ENCODE peak calls at places on chromosomes 12 and 14, in four cellular contexts. One of them, this sample, is unnamed.
A peak's percentile ranks its signal among the peaks of the same experiment; 100 is the strongest.

GRCh38 chr12:109741286-109741969 is 27.8 kb downstream of the FAM222A start:
- DNase-seq in HCEC 1CT: no peak
- DNase-seq in GM20000: no peak
- DNase-seq in RCC 7860: no peak
- DNase-seq in this sample: no peak

GRCh38 chr12:83186437-83186836 is 499.7 kb downstream of the TMTC2 start:
- DNase-seq in HCEC 1CT: no peak
- DNase-seq in RCC 7860: no peak
- DNase-seq in GM20000: no peak
- DNase-seq in this sample: no peak

GRCh38 chr12:121111684-121112083 is 21.0 kb upstream of the P2RX7 start:
- DNase-seq in RCC 7860: no peak
- DNase-seq in HCEC 1CT: no peak
- DNase-seq in GM20000: no peak
- DNase-seq in this sample: no peak

GRCh38 chr12:78181544-78182162 is 351.0 kb downstream of the NAV3 start:
- DNase-seq in GM20000: no peak
- DNase-seq in HCEC 1CT: peak; percentile 56
- DNase-seq in RCC 7860: no peak
- DNase-seq in this sample: peak; percentile 40

GRCh38 chr12:81627336-81628189 is 131.6 kb downstream of the PPFIA2 start:
- DNase-seq in HCEC 1CT: peak; percentile 54
- DNase-seq in GM20000: peak; percentile 7
- DNase-seq in RCC 7860: peak; percentile 23
- DNase-seq in this sample: peak; percentile 33

GRCh38 chr14:99609245-99610117 is 5.5 kb upstream of the CCDC85C start:
- DNase-seq in HCEC 1CT: no peak
- DNase-seq in RCC 7860: no peak
- DNase-seq in GM20000: no peak
- DNase-seq in this sample: peak; percentile 29

GRCh38 chr14:104931771-104932675 is 7.3 kb downstream of the PLD4 start:
- DNase-seq in HCEC 1CT: no peak
- DNase-seq in RCC 7860: no peak
- DNase-seq in GM20000: peak; percentile 36
- DNase-seq in this sample: no peak

GRCh38 chr14:50954811-50955372 is 10.6 kb upstream of the PYGL start:
- DNase-seq in GM20000: peak; percentile 70
- DNase-seq in HCEC 1CT: peak; percentile 73
- DNase-seq in RCC 7860: peak; percentile 38
- DNase-seq in this sample: peak; percentile 66

GRCh38 chr12:57859121-57859520 is 12.6 kb upstream of the CTDSP2 start:
- DNase-seq in GM20000: no peak
- DNase-seq in RCC 7860: no peak
- DNase-seq in HCEC 1CT: no peak
- DNase-seq in this sample: no peak

GRCh38 chr12:29521951-29522350 is 24.5 kb upstream of the OVCH1 start:
- DNase-seq in RCC 7860: no peak
- DNase-seq in GM20000: no peak
- DNase-seq in HCEC 1CT: peak; percentile 66
- DNase-seq in this sample: peak; percentile 2

GRCh38 chr12:105281694-105282049 is 45.7 kb upstream of the APPL2 start:
- DNase-seq in HCEC 1CT: no peak
- DNase-seq in GM20000: no peak
- DNase-seq in RCC 7860: no peak
- DNase-seq in this sample: no peak

GRCh38 chr14:47207636-47208035 is 467.8 kb downstream of the MDGA2 start:
- DNase-seq in HCEC 1CT: no peak
- DNase-seq in GM20000: no peak
- DNase-seq in RCC 7860: no peak
- DNase-seq in this sample: no peak

GRCh38 chr12:118773956-118774723 is 207.2 kb upstream of the SRRM4 start:
- DNase-seq in RCC 7860: no peak
- DNase-seq in GM20000: no peak
- DNase-seq in HCEC 1CT: no peak
- DNase-seq in this sample: no peak

GRCh38 chr14:48690349-48690748 is 895.8 kb downstream of the RPS29 start:
- DNase-seq in RCC 7860: no peak
- DNase-seq in GM20000: no peak
- DNase-seq in HCEC 1CT: no peak
- DNase-seq in this sample: no peak

GRCh38 chr12:47032644-47033043 is 46.8 kb upstream of the PCED1B start:
- DNase-seq in GM20000: peak; percentile 15
- DNase-seq in HCEC 1CT: peak; percentile 64
- DNase-seq in RCC 7860: peak; percentile 41
- DNase-seq in this sample: peak; percentile 65

GRCh38 chr12:113149361-113150150 is at the start of gene CFAP73:
- DNase-seq in HCEC 1CT: peak; percentile 55
- DNase-seq in RCC 7860: peak; percentile 79
- DNase-seq in GM20000: no peak
- DNase-seq in this sample: peak; percentile 89

GRCh38 chr12:103930787-103931536 is 752 bp downstream of the HSP90B1 start:
- DNase-seq in HCEC 1CT: peak; percentile 15
- DNase-seq in RCC 7860: no peak
- DNase-seq in GM20000: peak; percentile 12
- DNase-seq in this sample: peak; percentile 26

GRCh38 chr12:27236498-27236897 is 7.6 kb upstream of the STK38L start:
- DNase-seq in HCEC 1CT: peak; percentile 37
- DNase-seq in RCC 7860: peak; percentile 13
- DNase-seq in GM20000: no peak
- DNase-seq in this sample: peak; percentile 52

GRCh38 chr12:47238665-47239064 is 158.9 kb upstream of the AMIGO2 start:
- DNase-seq in GM20000: no peak
- DNase-seq in HCEC 1CT: no peak
- DNase-seq in RCC 7860: no peak
- DNase-seq in this sample: no peak

GRCh38 chr12:116381744-116382455 is 104.4 kb upstream of the MED13L start:
- DNase-seq in HCEC 1CT: peak; percentile 96
- DNase-seq in RCC 7860: peak; percentile 92
- DNase-seq in GM20000: no peak
- DNase-seq in this sample: peak; percentile 98

GRCh38 chr14:98953544-98954346 is 318.3 kb downstream of the BCL11B start:
- DNase-seq in HCEC 1CT: no peak
- DNase-seq in GM20000: no peak
- DNase-seq in RCC 7860: peak; percentile 18
- DNase-seq in this sample: no peak

GRCh38 chr12:106889950-106890626 is 65.6 kb upstream of the TMEM263 start:
- DNase-seq in HCEC 1CT: no peak
- DNase-seq in RCC 7860: no peak
- DNase-seq in GM20000: no peak
- DNase-seq in this sample: no peak

GRCh38 chr12:8780389-8780788 is 42.0 kb upstream of the A2ML1 start:
- DNase-seq in HCEC 1CT: peak; percentile 16
- DNase-seq in GM20000: peak; percentile 25
- DNase-seq in RCC 7860: no peak
- DNase-seq in this sample: peak; percentile 10

GRCh38 chr14:60350366-60350720 is 101.3 kb downstream of the PPM1A start:
- DNase-seq in RCC 7860: no peak
- DNase-seq in GM20000: no peak
- DNase-seq in HCEC 1CT: no peak
- DNase-seq in this sample: no peak

GRCh38 chr12:106898001-106898966 is 57.4 kb upstream of the TMEM263 start:
- DNase-seq in RCC 7860: no peak
- DNase-seq in HCEC 1CT: no peak
- DNase-seq in GM20000: no peak
- DNase-seq in this sample: no peak

GRCh38 chr14:99393059-99393655 is 87.5 kb downstream of the SETD3 start:
- DNase-seq in RCC 7860: no peak
- DNase-seq in HCEC 1CT: no peak
- DNase-seq in GM20000: peak; percentile 61
- DNase-seq in this sample: peak; percentile 46

GRCh38 chr12:60487284-60487683 is 891.5 kb downstream of the SLC16A7 start:
- DNase-seq in RCC 7860: no peak
- DNase-seq in HCEC 1CT: no peak
- DNase-seq in GM20000: no peak
- DNase-seq in this sample: no peak

GRCh38 chr12:32151081-32151480 is 44.4 kb downstream of the BICD1 start:
- DNase-seq in HCEC 1CT: no peak
- DNase-seq in RCC 7860: no peak
- DNase-seq in GM20000: no peak
- DNase-seq in this sample: no peak

GRCh38 chr14:26598672-26599131 is 869 bp upstream of the NOVA1 start:
- DNase-seq in GM20000: no peak
- DNase-seq in RCC 7860: no peak
- DNase-seq in HCEC 1CT: no peak
- DNase-seq in this sample: no peak

GRCh38 chr12:10392394-10392930 is 2.6 kb upstream of the KLRK1 start:
- DNase-seq in RCC 7860: peak; percentile 78
- DNase-seq in HCEC 1CT: peak; percentile 93
- DNase-seq in GM20000: peak; percentile 21
- DNase-seq in this sample: peak; percentile 90

GRCh38 chr14:25049127-25049558 is 804 bp downstream of the STXBP6 start:
- DNase-seq in HCEC 1CT: peak; percentile 27
- DNase-seq in GM20000: no peak
- DNase-seq in RCC 7860: no peak
- DNase-seq in this sample: no peak

GRCh38 chr14:53226553-53226952 is 73.4 kb upstream of the DDHD1 start:
- DNase-seq in GM20000: no peak
- DNase-seq in HCEC 1CT: peak; percentile 12
- DNase-seq in RCC 7860: no peak
- DNase-seq in this sample: no peak

GRCh38 chr12:2803635-2804380 is 8.7 kb upstream of the ITFG2 start:
- DNase-seq in HCEC 1CT: no peak
- DNase-seq in GM20000: peak; percentile 48
- DNase-seq in RCC 7860: no peak
- DNase-seq in this sample: no peak